ENCODE peak calls at places on chromosomes 16 and 17, in four cellular contexts. K is caudate nucleus; Y is CD8-positive, alpha-beta memory T cell; M is A549. S is an unnamed sample.

GRCh38 chr17:9228408-9229159 is 207.3 kb downstream of the NTN1 start:
- DNase-seq in M (no peak), Y (no peak), K (no peak), S (peak)

GRCh38 chr17:16935786-16936185 is 36.1 kb downstream of the TNFRSF13B start:
- DNase-seq in K (no peak), Y (no peak), M (no peak), S (no peak)

GRCh38 chr17:33192961-33193911 is 99.9 kb downstream of the ASIC2 start:
- DNase-seq in Y (no peak), M (no peak), K (no peak), S (no peak)

GRCh38 chr17:17351901-17352781 is 49.0 kb downstream of the NT5M start:
- DNase-seq in K (no peak), Y (no peak), M (no peak), S (no peak)

GRCh38 chr17:1716912-1717695 is 6.9 kb upstream of the TLCD2 start:
- DNase-seq in K (peak), Y (peak), M (peak), S (peak)

GRCh38 chr17:76772842-76773521 is 35.1 kb downstream of the MFSD11 start:
- DNase-seq in M (peak), Y (peak), K (no peak), S (peak)

GRCh38 chr16:77974883-77975282 is 47.5 kb upstream of the CLEC3A start:
- DNase-seq in M (no peak), K (no peak), Y (no peak), S (peak)

GRCh38 chr17:57366558-57367351 is 110.4 kb downstream of the MSI2 start:
- DNase-seq in M (peak), K (no peak), Y (no peak), S (no peak)

DNA sequence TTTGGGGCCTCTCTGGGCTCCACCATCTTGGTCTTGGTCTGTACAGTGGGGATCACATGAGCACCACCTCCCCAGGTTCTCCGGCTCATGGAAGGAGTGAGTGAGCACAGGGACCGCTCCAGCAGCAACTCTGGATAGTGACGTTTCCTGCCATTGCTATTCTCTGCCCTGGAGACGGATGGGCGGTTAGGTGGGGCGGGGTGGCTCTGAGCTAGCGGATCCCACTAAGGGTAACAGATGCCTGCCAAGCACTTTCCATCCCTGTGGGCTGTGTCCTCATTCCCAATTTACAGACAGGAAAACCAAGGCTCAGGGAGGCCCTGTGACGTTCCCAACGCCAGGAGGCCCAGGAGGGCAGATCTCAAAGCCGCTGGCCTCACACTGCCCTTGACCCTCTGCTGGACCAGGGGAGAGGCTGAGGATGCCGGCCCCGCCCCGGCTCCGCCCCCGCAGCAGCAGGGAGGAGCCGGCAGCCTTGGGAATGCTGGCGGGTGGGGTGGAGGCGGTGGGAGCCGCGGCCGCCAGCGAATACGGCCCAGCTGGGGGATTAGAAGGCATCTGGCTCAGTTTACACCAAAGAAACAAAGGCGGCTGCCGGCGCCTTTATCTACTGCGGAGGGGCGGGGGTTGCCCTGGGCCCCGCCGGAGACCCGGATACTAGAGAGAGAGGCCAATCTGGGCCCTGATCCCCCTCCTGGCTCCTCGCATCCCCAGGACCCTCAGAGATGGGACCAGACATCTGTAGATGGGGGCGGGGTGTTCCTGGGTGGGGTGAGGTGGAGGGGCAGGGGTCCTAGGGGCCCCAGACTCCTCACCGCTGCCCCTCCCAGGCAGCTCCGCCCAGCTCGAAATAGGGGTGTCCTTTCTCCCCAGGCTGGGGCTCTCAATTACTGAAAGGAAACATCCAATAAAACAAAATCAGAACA is 122.3 kb upstream of the CIBAR2 start:
- DNase-seq in K (no peak), M (peak), Y (no peak), S (peak)
- H3K27ac ChIP-seq in K (no peak), M (no peak), Y (no peak), S (peak)

GRCh38 chr17:50111687-50112655 is 16.8 kb downstream of the PDK2 start:
- DNase-seq in K (no peak), Y (no peak), M (no peak), S (no peak)
- H3K27ac ChIP-seq in K (peak), Y (peak), M (no peak), S (peak)

DNA sequence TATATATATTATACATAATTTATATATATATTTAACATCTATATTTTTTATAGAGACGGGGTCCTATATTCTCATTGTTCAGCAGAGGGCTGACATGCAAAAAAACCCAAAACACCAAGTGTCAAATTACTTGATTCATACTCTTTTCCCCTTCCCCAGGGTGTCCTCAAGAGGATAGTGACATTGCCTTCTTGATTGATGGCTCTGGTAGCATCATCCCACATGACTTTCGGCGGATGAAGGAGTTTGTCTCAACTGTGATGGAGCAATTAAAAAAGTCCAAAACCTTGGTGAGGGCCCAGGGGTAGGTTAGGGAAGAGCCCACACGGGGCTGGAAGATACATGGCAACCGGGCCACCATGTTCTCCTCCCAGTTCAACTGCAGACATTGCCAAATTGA is 11.0 kb downstream of the ITGAM start:
- DNase-seq in Y (no peak), M (no peak), K (no peak), S (no peak)
- H3K27ac ChIP-seq in Y (no peak), M (no peak), K (no peak), S (no peak)

GRCh38 chr16:72285728-72286127 is 113.8 kb upstream of the PMFBP1 start:
- DNase-seq in M (no peak), K (no peak), Y (no peak), S (no peak)
- H3K27ac ChIP-seq in M (no peak), K (no peak), Y (no peak), S (no peak)

GRCh38 chr16:11852092-11852809 is 909 bp upstream of the RSL1D1 start:
- DNase-seq in M (peak), Y (no peak), K (no peak), S (peak)
- H3K27ac ChIP-seq in M (peak), Y (peak), K (no peak), S (peak)

GRCh38 chr17:67824735-67825626 is at the start of gene BPTF:
- DNase-seq in Y (peak), K (peak), M (peak), S (peak)

GRCh38 chr17:67819722-67820121 is 5.6 kb upstream of the BPTF start:
- DNase-seq in K (no peak), M (no peak), Y (no peak), S (no peak)

GRCh38 chr17:67818110-67819002 is 6.9 kb upstream of the BPTF start:
- DNase-seq in Y (no peak), M (no peak), K (no peak), S (no peak)

GRCh38 chr17:67821871-67822367 is 3.4 kb upstream of the BPTF start:
- DNase-seq in M (no peak), Y (no peak), K (no peak), S (no peak)
- H3K27ac ChIP-seq in M (no peak), Y (no peak), K (no peak), S (no peak)

GRCh38 chr16:71878911-71879310 is 5.1 kb downstream of the ZNF821 start:
- DNase-seq in Y (no peak), K (no peak), M (no peak), S (no peak)

GRCh38 chr16:71869089-71869488 is 14.9 kb downstream of the ZNF821 start:
- DNase-seq in K (no peak), Y (no peak), M (no peak), S (no peak)

GRCh38 chr16:71870818-71871217 is 13.2 kb downstream of the ZNF821 start:
- DNase-seq in M (no peak), K (no peak), Y (no peak), S (no peak)

GRCh38 chr16:71867934-71868333 is 16.0 kb downstream of the ZNF821 start:
- DNase-seq in K (no peak), M (no peak), Y (no peak), S (no peak)

DNA sequence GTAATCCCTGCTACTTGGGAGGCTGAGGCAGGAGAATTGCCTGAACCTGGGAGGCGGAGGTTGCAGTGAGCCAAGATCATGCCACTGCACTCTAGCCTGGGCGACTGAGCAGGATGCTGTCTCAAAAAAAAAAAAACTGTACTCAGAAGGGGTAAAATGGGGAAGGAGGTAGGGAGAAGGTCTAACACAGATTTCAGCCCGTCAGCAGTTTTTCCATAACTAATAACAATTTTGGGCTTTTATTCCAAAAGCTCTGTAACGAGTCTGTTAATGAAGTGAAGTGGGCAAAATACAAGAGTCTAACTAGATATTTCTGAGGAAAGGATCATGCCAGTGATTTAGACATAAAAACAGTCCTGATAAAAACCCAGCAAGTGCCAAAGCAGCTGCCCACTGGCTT is 10.8 kb downstream of the ZNF821 start:
- DNase-seq in K (no peak), M (no peak), Y (no peak), S (no peak)
- H3K27ac ChIP-seq in K (no peak), M (no peak), Y (no peak), S (no peak)

DNA sequence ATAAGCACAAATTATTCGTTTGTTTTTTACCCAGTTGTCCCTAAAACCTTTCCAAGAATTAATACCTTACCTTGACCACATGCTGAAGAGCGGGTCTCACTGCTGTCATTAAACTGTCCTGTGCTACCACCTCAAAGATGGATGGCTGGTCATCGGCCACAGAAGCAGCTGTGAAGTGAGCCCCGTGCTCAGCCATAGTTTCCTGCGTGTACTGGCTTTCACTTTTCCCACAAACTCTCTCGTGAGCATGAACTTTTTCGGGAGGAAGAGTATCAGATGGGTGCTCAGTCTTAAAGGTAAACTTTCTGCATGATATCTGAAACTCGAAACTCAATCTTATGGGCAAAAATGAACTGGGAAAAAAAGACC is 561 bp downstream of the PEX12 start:
- DNase-seq in Y (no peak), K (no peak), M (no peak), S (no peak)
- H3K27ac ChIP-seq in Y (peak), K (peak), M (peak), S (peak)

DNA sequence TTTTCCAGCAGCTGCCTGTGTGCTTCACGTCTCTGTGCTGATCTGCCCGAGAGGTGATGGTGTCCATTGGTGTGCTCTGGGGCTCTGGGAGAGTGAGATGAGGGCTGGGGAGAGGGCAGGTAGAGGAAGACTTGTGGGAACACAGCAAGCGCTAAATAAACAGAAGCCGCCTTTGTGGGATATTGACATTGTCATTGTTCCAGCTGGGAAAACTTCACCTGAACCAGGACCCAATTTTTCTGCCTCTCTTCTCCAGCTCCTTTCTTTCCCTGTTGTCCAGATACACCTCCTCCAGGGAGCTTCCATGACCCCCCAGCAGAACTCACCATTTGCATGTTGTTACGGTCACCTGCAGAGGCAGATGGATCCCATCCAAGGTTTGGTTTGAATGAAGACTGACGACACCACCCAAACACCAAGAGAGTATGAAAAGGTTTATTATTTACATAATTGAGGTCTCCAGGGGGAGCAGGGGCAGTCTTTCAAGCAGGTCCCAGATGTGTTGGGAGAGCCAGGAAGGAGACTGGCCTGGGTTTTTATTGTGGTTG is 3.6 kb upstream of the ITGA3 start:
- DNase-seq in M (no peak), Y (no peak), K (no peak), S (no peak)
- H3K27ac ChIP-seq in M (peak), Y (no peak), K (no peak), S (peak)

GRCh38 chr16:9112844-9113186 is 21.4 kb downstream of the HAPSTR1 start:
- DNase-seq in M (no peak), Y (no peak), K (no peak), S (no peak)
- H3K27ac ChIP-seq in M (peak), Y (no peak), K (no peak), S (no peak)